ENCODE peak calls at places on chromosomes 12 and 14, in seven cellular contexts. N is stomach, D is cardiac muscle cell, R is endodermal cell, F is PC-3, E is heart right ventricle, W is heart left ventricle. J is an unnamed sample. For H3K9me3 and H3K36me3, the result is how much of the 10 kb centered on the place peaks cover.

GRCh38 chr12:105378821-105379400 is 48.4 kb downstream of the C12orf75 start:
- DNase-seq in E (no peak), W (no peak), D (peak), N (no peak), F (peak), R (peak), J (peak)

GRCh38 chr12:81558031-81558430 is 201.1 kb downstream of the PPFIA2 start:
- DNase-seq in E (no peak), R (no peak), D (no peak), N (no peak), W (no peak), F (no peak), J (no peak)

GRCh38 chr12:123934829-123935228 is 37.8 kb downstream of the CCDC92 start:
- DNase-seq in D (no peak), R (peak), W (no peak), F (no peak), N (no peak), E (no peak), J (no peak)

GRCh38 chr14:91870001-91870400 is 2.7 kb upstream of the TC2N start:
- DNase-seq in E (no peak), F (peak), N (no peak), R (no peak), W (no peak), D (no peak), J (no peak)

GRCh38 chr14:90758959-90759358 is 57.3 kb downstream of the TTC7B start:
- DNase-seq in R (no peak), E (peak), D (no peak), W (peak), N (peak), F (no peak), J (no peak)

GRCh38 chr12:104573-105081 is 38.1 kb downstream of the IQSEC3 start:
- DNase-seq in D (no peak), N (no peak), R (peak), E (no peak), W (no peak), F (no peak), J (no peak)

GRCh38 chr14:77459072-77459723 is 1.3 kb downstream of the AHSA1 start:
- DNase-seq in W (no peak), D (peak), R (peak), E (peak), N (peak), F (peak), J (peak)

GRCh38 chr14:100622234-100622633 is 35.0 kb upstream of the BEGAIN start:
- DNase-seq in N (no peak), R (peak), E (no peak), W (no peak), F (no peak), D (no peak), J (peak)

GRCh38 chr12:70045514-70045913 is 197.7 kb upstream of the CNOT2 start:
- DNase-seq in F (peak), N (no peak), W (no peak), R (no peak), D (no peak), E (no peak), J (no peak)

DNA sequence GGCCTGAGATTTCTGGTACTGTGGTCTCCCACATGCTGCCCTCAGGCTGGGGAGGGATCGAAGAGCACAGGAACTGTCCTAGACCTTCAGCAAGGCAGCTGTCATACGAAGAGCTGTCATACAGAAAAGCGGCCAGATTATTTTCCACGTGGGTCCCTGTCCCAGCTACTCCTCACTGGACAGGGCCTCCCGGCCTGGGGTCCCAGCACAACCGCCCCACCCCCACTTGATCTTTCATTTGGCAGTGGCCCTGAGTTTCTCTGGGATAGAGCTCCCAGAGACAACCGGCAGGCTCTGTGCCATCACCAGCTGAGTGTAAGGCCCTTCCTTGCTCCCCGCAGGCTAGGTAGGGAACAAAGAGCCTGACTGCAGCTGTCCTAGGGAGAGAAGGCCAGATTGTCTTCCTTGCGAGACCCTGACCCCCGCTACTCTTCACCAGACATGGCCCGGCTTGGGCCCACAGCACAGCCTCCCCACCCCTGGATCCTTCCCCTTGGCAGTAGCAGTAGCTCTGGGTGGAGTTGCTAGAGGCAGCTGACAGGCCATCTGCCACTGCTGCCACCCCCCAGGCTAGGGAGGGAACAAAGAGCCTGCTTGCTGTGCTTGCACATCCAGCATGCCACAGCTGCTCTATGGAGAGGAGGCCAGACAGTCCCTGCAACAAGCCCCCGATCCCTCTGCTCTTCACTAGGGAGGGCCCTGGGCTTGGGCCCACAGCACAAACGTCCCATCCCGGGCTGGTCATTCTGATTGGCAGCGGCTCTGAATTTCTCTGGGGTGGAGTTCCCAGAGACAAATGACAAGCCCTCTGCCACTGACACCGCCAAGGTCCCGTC is 3.1 kb upstream of the OR4N2 start:
- DNase-seq in N (no peak), D (no peak), E (no peak), F (no peak), R (no peak), W (no peak), J (no peak)
- H3K9me3 ChIP-seq in N (under half), D (under half), E (under half), F (under half), R (half or more), W (under half), J (under half)

DNA sequence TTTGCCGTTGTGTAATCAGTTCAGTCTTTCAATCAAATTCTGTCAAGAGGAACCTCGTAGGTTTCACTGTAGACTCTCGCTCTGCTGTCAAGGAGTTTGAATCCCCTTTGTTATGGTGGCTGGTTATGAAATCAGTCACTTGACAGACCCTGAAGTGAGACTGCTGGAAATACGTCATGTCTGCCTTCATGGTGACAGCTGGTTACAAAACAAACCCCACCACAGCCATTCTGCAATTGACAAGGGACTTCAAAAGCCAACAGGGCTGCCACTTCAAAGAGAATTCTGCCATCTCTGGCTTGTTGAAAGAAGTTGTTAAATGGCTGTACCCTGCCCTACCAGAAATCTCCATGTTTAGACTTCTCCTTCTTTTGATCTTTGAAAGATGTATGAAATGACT is 286.9 kb downstream of the ERC1 start:
- DNase-seq in W (no peak), D (peak), F (no peak), N (no peak), E (no peak), R (no peak), J (no peak)
- H3K36me3 ChIP-seq in W (under half), D (under half), F (under half), N (under half), E (under half), R (under half), J (under half)

GRCh38 chr14:104423224-104423681 is 156.3 kb upstream of the C14orf180 start:
- DNase-seq in R (peak), D (no peak), W (no peak), N (no peak), E (no peak), F (no peak), J (no peak)
- H3K9me3 ChIP-seq in R (under half), D (under half), W (under half), N (under half), E (under half), F (under half), J (under half)

DNA sequence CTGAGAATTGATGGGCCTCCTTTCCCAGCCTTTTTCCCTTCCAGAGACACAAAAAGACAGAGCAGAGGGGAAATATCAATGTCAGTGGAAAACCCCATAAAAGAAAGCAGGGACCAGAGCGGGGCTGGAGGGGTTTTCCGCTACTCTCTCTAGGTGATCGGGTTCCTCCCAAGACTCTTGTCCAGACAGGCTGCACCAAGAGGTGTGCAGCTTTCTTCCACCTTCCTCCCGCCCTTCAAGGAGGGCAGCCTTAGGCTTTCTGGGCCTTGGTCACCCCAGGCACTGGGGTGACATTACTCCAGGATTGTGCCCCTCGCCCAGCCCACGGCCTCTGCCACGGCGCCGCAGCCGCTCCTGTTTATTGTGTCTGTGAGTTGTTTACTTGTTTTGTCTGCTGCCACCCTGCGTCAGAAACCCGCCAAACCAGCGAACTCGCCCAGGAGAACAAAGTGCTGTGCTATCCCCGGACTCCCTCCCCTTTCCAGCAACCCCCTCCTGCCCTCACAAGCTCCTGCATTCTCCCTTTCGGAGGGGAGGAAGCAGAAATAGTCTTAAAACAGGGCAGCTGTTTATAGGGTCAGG is 6.7 kb upstream of the HOXC6 start:
- DNase-seq in R (peak), W (no peak), F (no peak), D (no peak), E (no peak), N (no peak), J (peak)
- H3K36me3 ChIP-seq in R (under half), W (under half), F (under half), D (under half), E (under half), N (under half), J (under half)

DNA sequence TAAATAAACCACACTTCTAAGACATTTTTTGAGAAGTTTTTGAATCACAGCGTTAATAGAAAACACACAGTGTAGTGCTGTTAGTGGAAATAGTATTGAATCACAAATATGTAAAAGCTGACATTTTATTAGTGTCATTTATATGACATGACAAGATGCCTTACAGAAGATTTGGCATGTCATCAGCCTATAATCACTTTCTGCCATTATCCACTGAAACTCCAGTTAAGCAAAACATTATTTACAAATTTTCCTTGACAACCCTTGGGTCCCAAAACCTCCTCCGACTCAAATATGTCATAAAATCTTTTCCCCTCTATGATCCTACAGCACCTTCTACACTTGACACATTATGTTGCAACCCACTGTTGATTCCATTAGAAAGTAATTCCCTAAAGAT is 376.9 kb upstream of the LRFN5 start:
- DNase-seq in F (no peak), N (no peak), E (no peak), R (no peak), W (no peak), D (no peak), J (no peak)
- H3K9me3 ChIP-seq in F (under half), N (under half), E (under half), R (under half), W (under half), D (under half), J (under half)

DNA sequence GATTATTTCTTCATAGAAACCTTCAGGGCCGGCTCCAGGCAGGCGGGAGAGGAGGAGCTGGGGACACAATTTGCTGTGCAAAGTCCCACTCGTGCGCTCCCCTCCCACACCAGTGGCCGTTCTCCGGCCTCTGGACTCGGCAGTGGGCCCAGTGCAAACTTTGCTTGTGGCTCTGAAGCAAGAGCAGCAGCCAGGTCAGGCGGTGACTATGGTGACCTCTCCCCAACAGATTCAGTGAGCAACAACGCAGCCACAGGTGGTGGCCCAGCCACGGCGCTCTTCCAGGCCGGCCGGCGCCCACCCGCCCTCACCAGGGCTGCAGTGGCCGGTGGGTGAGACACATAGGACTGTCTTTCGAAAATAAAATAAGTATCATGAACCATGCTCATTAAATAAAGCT is 29.5 kb downstream of the VPS37B start:
- DNase-seq in F (no peak), R (no peak), W (no peak), N (peak), D (no peak), E (no peak), J (no peak)
- H3K36me3 ChIP-seq in F (half or more), R (half or more), W (half or more), N (half or more), D (under half), E (half or more), J (under half)

GRCh38 chr14:25349269-25349668 is 299.3 kb upstream of the STXBP6 start:
- DNase-seq in D (no peak), N (no peak), F (no peak), W (no peak), E (no peak), R (no peak), J (no peak)

GRCh38 chr14:25351269-25351668 is 301.3 kb upstream of the STXBP6 start:
- DNase-seq in R (no peak), E (no peak), D (no peak), N (no peak), F (no peak), W (no peak), J (no peak)

GRCh38 chr14:25350071-25350470 is 300.1 kb upstream of the STXBP6 start:
- DNase-seq in F (no peak), E (no peak), N (no peak), W (no peak), R (no peak), D (no peak), J (no peak)

GRCh38 chr14:25350802-25351201 is 300.9 kb upstream of the STXBP6 start:
- DNase-seq in E (no peak), F (no peak), W (no peak), D (no peak), R (no peak), N (no peak), J (no peak)
- H3K9me3 ChIP-seq in E (under half), F (under half), W (under half), D (under half), R (under half), N (under half), J (under half)

DNA sequence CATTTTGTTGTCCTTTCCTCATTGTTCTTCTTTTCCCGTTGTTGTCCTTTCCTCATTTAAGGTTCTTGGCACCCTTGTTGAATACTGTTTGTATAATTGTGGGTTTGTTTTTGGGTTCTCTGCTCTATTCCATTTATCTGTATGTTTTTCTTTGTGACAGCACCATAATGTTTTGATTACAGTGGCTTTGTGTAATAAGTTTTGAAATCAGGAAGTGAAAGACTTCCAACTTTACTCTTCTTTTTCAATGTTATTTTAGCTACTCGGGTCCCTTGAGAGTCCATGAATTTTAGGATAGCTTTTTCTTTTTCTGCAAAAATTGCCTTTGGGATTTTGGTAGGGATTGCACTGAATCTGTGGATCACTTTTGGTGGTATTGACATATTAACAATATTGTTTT is 28.1 kb downstream of the ETNK1 start:
- DNase-seq in W (no peak), D (no peak), N (no peak), F (no peak), R (no peak), E (no peak), J (no peak)
- H3K36me3 ChIP-seq in W (under half), D (under half), N (under half), F (under half), R (under half), E (under half), J (under half)

GRCh38 chr12:133215724-133216123 is 20.0 kb downstream of the ANHX start:
- DNase-seq in W (no peak), D (no peak), R (no peak), F (no peak), E (no peak), N (no peak), J (no peak)
- H3K9me3 ChIP-seq in W (half or more), D (under half), R (half or more), F (under half), E (half or more), N (half or more), J (under half)

J was measured in MG63.